ENCODE peak calls at places on chromosomes 5 and 9, in seven cellular contexts. One of them, this sample, is unnamed.

GRCh38 chr9:124439661-124440243 is 10.5 kb upstream of the ADGRD2 start:
- DNase-seq in SJSA1: no peak
- DNase-seq in effector memory CD8-positive, alpha-beta T cell: no peak
- DNase-seq in thyroid gland: no peak
- DNase-seq in NCI-H510A: no peak
- DNase-seq in sciatic nerve: peak; percentile 27
- DNase-seq in NCI-H748 treated with DMSO at 0.1 percent for 48 hours: no peak
- DNase-seq in this sample: no peak

GRCh38 chr9:33517373-33517772 is 6.7 kb upstream of the ANKRD18B start:
- DNase-seq in SJSA1: no peak
- DNase-seq in effector memory CD8-positive, alpha-beta T cell: no peak
- DNase-seq in thyroid gland: peak; percentile 5
- DNase-seq in NCI-H748 treated with DMSO at 0.1 percent for 48 hours: peak; percentile 18
- DNase-seq in sciatic nerve: no peak
- DNase-seq in NCI-H510A: no peak
- DNase-seq in this sample: no peak

GRCh38 chr9:35357116-35357515 is 132.8 kb upstream of the RUSC2 start:
- DNase-seq in sciatic nerve: no peak
- DNase-seq in SJSA1: no peak
- DNase-seq in effector memory CD8-positive, alpha-beta T cell: no peak
- DNase-seq in NCI-H510A: no peak
- DNase-seq in thyroid gland: no peak
- DNase-seq in NCI-H748 treated with DMSO at 0.1 percent for 48 hours: peak; percentile 11
- DNase-seq in this sample: no peak

GRCh38 chr9:6758418-6759113 is 793 bp downstream of the KDM4C start:
- DNase-seq in NCI-H748 treated with DMSO at 0.1 percent for 48 hours: peak; percentile 14
- DNase-seq in thyroid gland: peak; percentile 59
- DNase-seq in sciatic nerve: peak; percentile 74
- DNase-seq in effector memory CD8-positive, alpha-beta T cell: peak; percentile 63
- DNase-seq in NCI-H510A: no peak
- DNase-seq in SJSA1: peak; percentile 50
- DNase-seq in this sample: peak; percentile 40

GRCh38 chr9:19127881-19128719 is 808 bp upstream of the PLIN2 start:
- DNase-seq in SJSA1: no peak
- DNase-seq in sciatic nerve: peak; percentile 72
- DNase-seq in NCI-H510A: no peak
- DNase-seq in NCI-H748 treated with DMSO at 0.1 percent for 48 hours: no peak
- DNase-seq in effector memory CD8-positive, alpha-beta T cell: peak; percentile 9
- DNase-seq in thyroid gland: peak; percentile 24
- DNase-seq in this sample: no peak

GRCh38 chr5:43313854-43314457 is 744 bp upstream of the HMGCS1 start:
- DNase-seq in thyroid gland: peak; percentile 18
- DNase-seq in NCI-H748 treated with DMSO at 0.1 percent for 48 hours: peak; percentile 96
- DNase-seq in NCI-H510A: no peak
- DNase-seq in effector memory CD8-positive, alpha-beta T cell: no peak
- DNase-seq in SJSA1: no peak
- DNase-seq in sciatic nerve: no peak
- DNase-seq in this sample: peak; percentile 68

GRCh38 chr9:29625292-29625731 is 2052.0 kb upstream of the C9orf72 start:
- DNase-seq in effector memory CD8-positive, alpha-beta T cell: no peak
- DNase-seq in sciatic nerve: no peak
- DNase-seq in thyroid gland: no peak
- DNase-seq in NCI-H748 treated with DMSO at 0.1 percent for 48 hours: no peak
- DNase-seq in SJSA1: no peak
- DNase-seq in NCI-H510A: no peak
- DNase-seq in this sample: no peak

GRCh38 chr5:7828269-7828668 is 22.7 kb downstream of the CFAP90 start:
- DNase-seq in effector memory CD8-positive, alpha-beta T cell: no peak
- DNase-seq in NCI-H748 treated with DMSO at 0.1 percent for 48 hours: no peak
- DNase-seq in NCI-H510A: no peak
- DNase-seq in SJSA1: no peak
- DNase-seq in thyroid gland: no peak
- DNase-seq in sciatic nerve: no peak
- DNase-seq in this sample: peak; percentile 49

GRCh38 chr9:92480332-92480771 is 2.0 kb downstream of the ASPN start:
- DNase-seq in NCI-H510A: no peak
- DNase-seq in SJSA1: peak; percentile 28
- DNase-seq in sciatic nerve: no peak
- DNase-seq in effector memory CD8-positive, alpha-beta T cell: no peak
- DNase-seq in thyroid gland: no peak
- DNase-seq in NCI-H748 treated with DMSO at 0.1 percent for 48 hours: no peak
- DNase-seq in this sample: no peak

GRCh38 chr9:8946461-8946860 is 1146.9 kb upstream of the DMAC1 start:
- DNase-seq in effector memory CD8-positive, alpha-beta T cell: no peak
- DNase-seq in NCI-H748 treated with DMSO at 0.1 percent for 48 hours: no peak
- DNase-seq in SJSA1: no peak
- DNase-seq in NCI-H510A: no peak
- DNase-seq in sciatic nerve: no peak
- DNase-seq in thyroid gland: no peak
- DNase-seq in this sample: no peak

GRCh38 chr5:58717303-58718012 is 134.6 kb downstream of the RAB3C start:
- DNase-seq in SJSA1: no peak
- DNase-seq in sciatic nerve: no peak
- DNase-seq in NCI-H510A: no peak
- DNase-seq in thyroid gland: no peak
- DNase-seq in NCI-H748 treated with DMSO at 0.1 percent for 48 hours: peak; percentile 65
- DNase-seq in effector memory CD8-positive, alpha-beta T cell: no peak
- DNase-seq in this sample: no peak

GRCh38 chr5:19534751-19535150 is 453.2 kb downstream of the CDH18 start:
- DNase-seq in effector memory CD8-positive, alpha-beta T cell: no peak
- DNase-seq in sciatic nerve: no peak
- DNase-seq in NCI-H510A: no peak
- DNase-seq in SJSA1: no peak
- DNase-seq in NCI-H748 treated with DMSO at 0.1 percent for 48 hours: no peak
- DNase-seq in thyroid gland: no peak
- DNase-seq in this sample: no peak

GRCh38 chr5:148372331-148372730 is 11.4 kb upstream of the FBXO38 start:
- DNase-seq in effector memory CD8-positive, alpha-beta T cell: no peak
- DNase-seq in NCI-H510A: no peak
- DNase-seq in sciatic nerve: no peak
- DNase-seq in SJSA1: no peak
- DNase-seq in thyroid gland: no peak
- DNase-seq in NCI-H748 treated with DMSO at 0.1 percent for 48 hours: no peak
- DNase-seq in this sample: no peak

GRCh38 chr5:137624786-137625349 is 111.0 kb downstream of the KLHL3 start:
- DNase-seq in thyroid gland: no peak
- DNase-seq in NCI-H510A: no peak
- DNase-seq in sciatic nerve: no peak
- DNase-seq in effector memory CD8-positive, alpha-beta T cell: no peak
- DNase-seq in SJSA1: no peak
- DNase-seq in NCI-H748 treated with DMSO at 0.1 percent for 48 hours: no peak
- DNase-seq in this sample: no peak